ENCODE peak calls at places on chromosome 19, in five cellular contexts. W is colonic mucosa; O is RWPE1; B is neuronal stem cell; D is naive thymus-derived CD4-positive, alpha-beta T cell. P is an unnamed sample.

GRCh38 chr19:42505066-42505465 is 23.2 kb downstream of the CEACAM1 start:
- DNase-seq in O (no peak), B (no peak), D (no peak), W (no peak), P (no peak)

GRCh38 chr19:39174142-39174541 is 22.6 kb upstream of the NCCRP1 start:
- DNase-seq in D (no peak), W (no peak), O (no peak), B (no peak), P (no peak)

GRCh38 chr19:43594710-43595604 is 977 bp downstream of the IRGQ start:
- DNase-seq in B (peak; percentile 53), D (peak; percentile 77), O (peak; percentile 36), W (peak; percentile 61), P (peak; percentile 14)

GRCh38 chr19:29766100-29766499 is 45.7 kb upstream of the CCNE1 start:
- DNase-seq in B (no peak), O (no peak), W (no peak), D (no peak), P (no peak)

GRCh38 chr19:13100871-13101589 is 1.6 kb downstream of the LYL1 start:
- DNase-seq in O (no peak), B (no peak), D (no peak), W (no peak), P (no peak)

GRCh38 chr19:45514376-45515051 is 7.2 kb downstream of the VASP start:
- DNase-seq in W (peak; percentile 92), D (no peak), B (no peak), O (no peak), P (no peak)

GRCh38 chr19:30112666-30113065 is 170.6 kb downstream of the URI1 start:
- DNase-seq in O (no peak), W (no peak), D (no peak), B (no peak), P (no peak)

GRCh38 chr19:54418030-54418929 is 3.0 kb downstream of the TTYH1 start:
- DNase-seq in W (no peak), D (no peak), O (no peak), B (no peak), P (no peak)

GRCh38 chr19:14550201-14550754 is 20.9 kb downstream of the TECR start:
- DNase-seq in B (no peak), O (peak; percentile 64), D (no peak), W (peak; percentile 88), P (peak; percentile 54)

GRCh38 chr19:9913237-9914000 is 22.9 kb downstream of the OLFM2 start:
- DNase-seq in D (no peak), W (no peak), B (no peak), O (no peak), P (no peak)

GRCh38 chr19:51783373-51783772 is 11.6 kb upstream of the FPR3 start:
- DNase-seq in B (no peak), W (no peak), D (no peak), O (peak; percentile 29), P (peak; percentile 14)

GRCh38 chr19:34274827-34275625 is 20.7 kb downstream of the GARRE1 start:
- DNase-seq in D (no peak), O (peak; percentile 41), B (no peak), W (no peak), P (no peak)
- H3K27ac ChIP-seq in D (peak overlapping the region; percentile 52), O (no peak overlapping the region), B (no peak overlapping the region), W (no peak overlapping the region), P (no peak overlapping the region)

GRCh38 chr19:57171551-57172081 is 4.3 kb upstream of the DUXA start:
- DNase-seq in O (peak; percentile 7), B (peak; percentile 48), D (no peak), W (peak; percentile 32), P (no peak)
- H3K27ac ChIP-seq in O (no peak overlapping the region), B (no peak overlapping the region), D (no peak overlapping the region), W (no peak overlapping the region), P (no peak overlapping the region)

DNA sequence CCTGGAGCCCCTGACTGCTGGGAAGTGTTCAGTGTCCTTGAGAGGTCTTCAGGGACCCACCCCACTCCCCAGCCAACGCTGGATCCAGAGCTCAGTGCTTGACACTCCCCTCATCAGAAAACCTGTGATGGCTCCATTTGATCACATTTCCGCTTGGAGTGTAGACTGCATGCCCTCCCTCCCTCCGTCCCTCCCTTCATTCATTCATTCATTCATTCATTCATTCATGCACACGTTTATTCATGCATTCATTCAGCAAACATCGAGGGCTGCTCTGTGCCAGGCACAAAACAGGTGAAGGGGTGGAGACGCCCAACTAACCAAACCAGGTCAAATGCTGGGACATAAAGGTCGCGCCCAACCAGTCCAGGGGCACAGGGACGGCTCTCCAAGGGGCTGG is 13.7 kb downstream of the PGLS start:
- DNase-seq in B (no peak), D (no peak), O (no peak), W (no peak), P (no peak)
- H3K27ac ChIP-seq in B (no peak overlapping the region), D (no peak overlapping the region), O (no peak overlapping the region), W (no peak overlapping the region), P (no peak overlapping the region)

GRCh38 chr19:11005521-11005920 is 44.7 kb downstream of the SMARCA4 start:
- DNase-seq in D (no peak), O (no peak), B (no peak), W (no peak), P (no peak)
- H3K27ac ChIP-seq in D (no peak overlapping the region), O (peak overlapping the region; percentile 29), B (no peak overlapping the region), W (no peak overlapping the region), P (no peak overlapping the region)